ENCODE peak calls at places on chromosome 6, in seven cellular contexts. H, E, A, O, J, B and L are unnamed samples.

GRCh38 chr6:144351338-144351737 is 66.2 kb downstream of the UTRN start:
- DNase-seq in J (peak), H (no peak), A (no peak), E (no peak), O (no peak), B (peak), L (no peak)

GRCh38 chr6:64238071-64238470 is 602.5 kb downstream of the PHF3 start:
- DNase-seq in O (no peak), H (no peak), J (no peak), B (no peak), A (no peak), E (no peak), L (no peak)

GRCh38 chr6:20664250-20664649 is 130.0 kb downstream of the CDKAL1 start:
- DNase-seq in E (no peak), A (no peak), H (no peak), O (no peak), J (no peak), B (no peak), L (no peak)

GRCh38 chr6:167569041-167569805 is 244.3 kb downstream of the TTLL2 start:
- DNase-seq in A (no peak), J (no peak), B (no peak), E (no peak), O (no peak), H (no peak), L (no peak)

GRCh38 chr6:139881728-139882211 is 507.3 kb upstream of the CITED2 start:
- DNase-seq in J (peak), E (peak), H (peak), B (peak), O (no peak), A (peak), L (no peak)

GRCh38 chr6:34926655-34927054 is 37.6 kb downstream of the ANKS1A start:
- DNase-seq in E (peak), O (no peak), A (no peak), H (peak), B (no peak), J (no peak), L (no peak)

GRCh38 chr6:87832025-87832825 is 130.2 kb upstream of the AKIRIN2 start:
- DNase-seq in H (peak), A (peak), J (no peak), B (peak), E (no peak), O (peak), L (no peak)

GRCh38 chr6:90183587-90184333 is 112.9 kb downstream of the BACH2 start:
- DNase-seq in A (no peak), J (no peak), H (no peak), E (no peak), B (no peak), O (no peak), L (no peak)

GRCh38 chr6:2999621-3000455 is at the start of gene NQO2:
- DNase-seq in J (peak), E (peak), O (peak), A (peak), H (peak), B (peak), L (peak)

GRCh38 chr6:121932071-121933009 is 467.1 kb upstream of the HSF2 start:
- DNase-seq in J (no peak), B (no peak), A (peak), E (peak), H (peak), O (peak), L (no peak)

GRCh38 chr6:90003069-90003800 is 109.0 kb downstream of the GJA10 start:
- DNase-seq in A (peak), H (no peak), B (no peak), J (no peak), E (no peak), O (no peak), L (peak)

GRCh38 chr6:38192486-38192885 is 373.0 kb downstream of the ZFAND3 start:
- DNase-seq in A (no peak), O (no peak), J (no peak), E (no peak), H (no peak), B (no peak), L (no peak)

GRCh38 chr6:10237284-10238043 is 177.4 kb downstream of the TFAP2A start:
- DNase-seq in O (no peak), H (peak), J (no peak), A (peak), E (peak), B (no peak), L (peak)

GRCh38 chr6:114690625-114691024 is 347.8 kb upstream of the HS3ST5 start:
- DNase-seq in H (no peak), O (no peak), E (no peak), B (no peak), A (no peak), J (no peak), L (no peak)

GRCh38 chr6:113854531-113855499 is 2.3 kb upstream of the MARCKS start:
- DNase-seq in B (no peak), E (no peak), A (peak), J (peak), H (peak), O (peak), L (peak)

GRCh38 chr6:170286246-170286933 is 4.5 kb downstream of the DLL1 start:
- DNase-seq in H (no peak), E (no peak), B (no peak), O (no peak), A (no peak), J (no peak), L (no peak)

GRCh38 chr6:54133186-54133585 is 21.9 kb downstream of the MLIP start:
- DNase-seq in A (no peak), E (no peak), B (no peak), J (no peak), H (no peak), O (no peak), L (no peak)

GRCh38 chr6:142356271-142356938 is 54.6 kb downstream of the ADGRG6 start:
- DNase-seq in J (peak), E (no peak), B (no peak), O (no peak), H (peak), A (no peak), L (no peak)

GRCh38 chr6:89941031-89941775 is 46.9 kb downstream of the GJA10 start:
- DNase-seq in B (no peak), J (no peak), E (no peak), A (no peak), O (no peak), H (no peak), L (no peak)

GRCh38 chr6:20448828-20449227 is 47.1 kb downstream of the E2F3 start:
- DNase-seq in B (no peak), A (no peak), E (no peak), H (no peak), J (no peak), O (no peak), L (no peak)

GRCh38 chr6:45132059-45132458 is 196.1 kb upstream of the RUNX2 start:
- DNase-seq in E (peak), B (no peak), O (no peak), H (peak), A (peak), J (no peak), L (no peak)

GRCh38 chr6:35092362-35093117 is 48.6 kb downstream of the TCP11 start:
- DNase-seq in E (no peak), B (no peak), J (no peak), A (peak), H (peak), O (no peak), L (no peak)

GRCh38 chr6:44052419-44053011 is 74.7 kb downstream of the MRPL14 start:
- DNase-seq in B (no peak), A (no peak), E (no peak), J (no peak), H (peak), O (no peak), L (peak)

GRCh38 chr6:83962592-83962991 is 71.0 kb upstream of the MRAP2 start:
- DNase-seq in J (no peak), O (no peak), H (no peak), E (no peak), A (no peak), B (no peak), L (no peak)

GRCh38 chr6:144730088-144730640 is 445.0 kb downstream of the UTRN start:
- DNase-seq in O (no peak), H (no peak), E (no peak), B (no peak), A (no peak), J (no peak), L (no peak)

GRCh38 chr6:11161031-11161966 is 49.8 kb upstream of the ERVFRD-1 start:
- DNase-seq in E (peak), B (no peak), O (no peak), H (peak), A (peak), J (no peak), L (no peak)

GRCh38 chr6:71727632-71728294 is 158.6 kb upstream of the RIMS1 start:
- DNase-seq in H (peak), J (no peak), E (no peak), A (no peak), B (no peak), O (no peak), L (no peak)

GRCh38 chr6:12119085-12119588 is 107.0 kb downstream of the HIVEP1 start:
- DNase-seq in E (no peak), J (peak), H (no peak), O (no peak), B (no peak), A (no peak), L (no peak)

GRCh38 chr6:89180971-89181370 is 35.1 kb downstream of the PM20D2 start:
- DNase-seq in A (no peak), E (no peak), H (no peak), J (no peak), O (no peak), B (no peak), L (no peak)

GRCh38 chr6:53672232-53672631 is 6.7 kb upstream of the KLHL31 start:
- DNase-seq in O (no peak), H (no peak), B (no peak), J (no peak), E (no peak), A (no peak), L (no peak)

GRCh38 chr6:11847515-11848244 is 69.1 kb upstream of the ADTRP start:
- DNase-seq in E (no peak), B (no peak), J (no peak), O (no peak), H (no peak), A (no peak), L (no peak)

GRCh38 chr6:168188310-168188973 is 109.4 kb upstream of the FRMD1 start:
- DNase-seq in E (no peak), O (no peak), B (no peak), A (no peak), H (no peak), J (no peak), L (no peak)

GRCh38 chr6:155473741-155474140 is 18.1 kb upstream of the NOX3 start:
- DNase-seq in A (no peak), J (no peak), H (no peak), E (no peak), B (no peak), O (no peak), L (no peak)

GRCh38 chr6:156752666-156753301 is 24.4 kb upstream of the ARID1B start:
- DNase-seq in A (no peak), J (no peak), O (no peak), B (no peak), E (no peak), H (no peak), L (no peak)

GRCh38 chr6:31657406-31658157 is 1.9 kb downstream of the APOM start:
- DNase-seq in O (no peak), A (no peak), E (no peak), B (no peak), J (peak), H (no peak), L (no peak)

GRCh38 chr6:142296975-142297604 is 4.7 kb upstream of the ADGRG6 start:
- DNase-seq in A (no peak), E (no peak), B (no peak), O (no peak), H (no peak), J (no peak), L (no peak)

GRCh38 chr6:8415913-8416312 is 19.4 kb downstream of the SLC35B3 start:
- DNase-seq in A (no peak), B (no peak), O (no peak), E (no peak), H (no peak), J (no peak), L (no peak)

GRCh38 chr6:159875194-159875593 is 15.6 kb upstream of the MAS1 start:
- DNase-seq in J (no peak), B (no peak), A (no peak), H (no peak), E (no peak), O (no peak), L (no peak)